ENCODE peak calls at places on chromosomes 6 and 20, in ten cellular contexts. O, V, A, N, K, L, F, H, J and E are unnamed samples.
A peak's percentile ranks its signal among the peaks of the same experiment; 100 is the strongest.

GRCh38 chr6:17423018-17423417 is 29.6 kb downstream of the CAP2 start:
- DNase-seq in O (no peak), V (peak; percentile 50), A (no peak), N (no peak), K (peak; percentile 15), L (no peak), F (no peak), H (no peak), J (no peak), E (no peak)

GRCh38 chr20:41889125-41889870 is 271.1 kb upstream of the CHD6 start:
- DNase-seq in O (no peak), V (no peak), A (no peak), N (no peak), K (peak; percentile 12), L (no peak), F (no peak), H (peak; percentile 18), J (no peak), E (no peak)

GRCh38 chr20:47456952-47457724 is 44.5 kb upstream of the NCOA3 start:
- DNase-seq in O (no peak), V (peak; percentile 90), A (no peak), N (no peak), K (peak; percentile 69), L (peak; percentile 73), F (no peak), H (no peak), J (no peak), E (no peak)

GRCh38 chr6:125790403-125791150 is at the start of gene NCOA7:
- DNase-seq in O (peak; percentile 58), V (peak; percentile 77), A (peak; percentile 38), N (no peak), K (peak; percentile 70), L (peak; percentile 48), F (peak; percentile 83), H (peak; percentile 65), J (peak; percentile 84), E (no peak)

GRCh38 chr6:75203721-75204120 is 2.1 kb downstream of the COL12A1 start:
- DNase-seq in O (no peak), V (peak; percentile 56), A (no peak), N (no peak), K (no peak), L (no peak), F (no peak), H (no peak), J (no peak), E (no peak)

GRCh38 chr6:154447929-154448328 is 62.6 kb downstream of the CNKSR3 start:
- DNase-seq in O (no peak), V (peak; percentile 51), A (no peak), N (peak; percentile 21), K (peak; percentile 42), L (peak; percentile 45), F (no peak), H (no peak), J (no peak), E (no peak)

GRCh38 chr20:25197173-25197869 is 1.8 kb downstream of the ENTPD6 start:
- DNase-seq in O (no peak), V (no peak), A (no peak), N (no peak), K (no peak), L (no peak), F (no peak), H (no peak), J (no peak), E (no peak)

GRCh38 chr20:19976595-19977372 is 40.4 kb upstream of the NAA20 start:
- DNase-seq in O (no peak), V (peak; percentile 94), A (no peak), N (no peak), K (peak; percentile 92), L (peak; percentile 73), F (peak; percentile 70), H (peak; percentile 90), J (no peak), E (peak; percentile 46)

GRCh38 chr6:140845666-140846065 is 1287.1 kb upstream of the GJE1 start:
- DNase-seq in O (no peak), V (peak; percentile 42), A (no peak), N (no peak), K (no peak), L (no peak), F (no peak), H (no peak), J (no peak), E (no peak)

GRCh38 chr20:11267131-11267761 is 593.4 kb upstream of the JAG1 start:
- DNase-seq in O (no peak), V (peak; percentile 98), A (no peak), N (peak; percentile 93), K (peak; percentile 97), L (peak; percentile 95), F (peak; percentile 40), H (peak; percentile 79), J (peak; percentile 71), E (no peak)

GRCh38 chr20:21682576-21682975 is 22.9 kb upstream of the PAX1 start:
- DNase-seq in O (no peak), V (no peak), A (no peak), N (no peak), K (no peak), L (no peak), F (no peak), H (no peak), J (no peak), E (no peak)

GRCh38 chr6:36805107-36805797 is 34.0 kb downstream of the CPNE5 start:
- DNase-seq in O (no peak), V (no peak), A (no peak), N (no peak), K (no peak), L (no peak), F (no peak), H (no peak), J (no peak), E (no peak)

DNA sequence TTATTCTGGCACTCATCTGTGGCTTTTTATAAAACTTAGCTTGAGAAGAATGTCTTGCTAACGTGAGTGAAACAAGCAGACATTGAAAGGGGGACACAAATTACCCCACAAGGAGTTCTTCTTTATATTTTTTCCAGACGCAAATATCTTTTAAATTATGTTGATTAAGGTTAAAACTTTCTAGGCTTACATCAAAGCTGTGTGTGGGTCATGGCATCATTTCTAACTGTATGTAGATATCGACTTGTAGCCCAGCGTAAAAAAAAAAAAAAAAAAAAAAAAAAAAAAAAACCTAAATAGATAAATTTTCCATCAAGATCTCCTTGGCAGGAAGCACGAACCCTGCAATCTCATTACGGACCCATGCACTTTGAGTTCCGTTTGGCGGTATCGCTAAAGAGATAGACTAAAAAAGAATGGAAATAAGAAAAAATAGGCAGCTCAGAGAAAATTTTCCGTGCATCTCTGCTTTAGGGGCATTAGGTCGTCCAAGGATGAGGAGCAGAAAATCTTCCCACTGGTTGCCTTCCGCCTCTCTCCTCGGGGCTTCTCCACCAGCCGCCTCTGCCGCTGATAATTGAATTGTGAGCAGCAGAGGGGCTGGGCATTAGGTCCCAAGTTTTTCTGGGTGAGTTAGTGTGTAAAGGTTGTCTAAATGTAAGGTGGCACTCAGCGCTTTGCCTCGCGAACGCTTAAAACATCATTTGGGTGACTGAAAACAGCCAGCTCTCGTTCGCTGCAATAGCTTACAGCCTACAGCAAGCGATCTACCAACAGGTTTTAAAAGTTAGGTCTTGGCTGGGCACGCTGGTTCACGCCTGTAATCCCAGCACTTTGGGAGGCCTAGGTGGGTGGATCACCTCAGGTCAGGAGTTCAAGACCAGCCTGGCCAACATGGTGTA is 194.0 kb downstream of the TRIM27 start:
- DNase-seq in O (no peak), V (no peak), A (no peak), N (no peak), K (no peak), L (no peak), F (no peak), H (no peak), J (no peak), E (no peak)
- H3K4me3 ChIP-seq in O (peak overlapping the region; percentile 58), V (no peak overlapping the region), A (peak overlapping the region; percentile 64), N (peak overlapping the region; percentile 78), K (peak overlapping the region; percentile 71), L (peak overlapping the region; percentile 69), F (peak overlapping the region; percentile 63), H (peak overlapping the region; percentile 80), J (peak overlapping the region; percentile 59), E (peak overlapping the region; percentile 68)

GRCh38 chr6:27651371-27651732 is 178.4 kb upstream of the ZNF184 start:
- DNase-seq in O (no peak), V (peak; percentile 53), A (no peak), N (no peak), K (no peak), L (peak; percentile 30), F (no peak), H (no peak), J (no peak), E (no peak)

GRCh38 chr6:27650620-27651370 is 177.9 kb upstream of the ZNF184 start:
- DNase-seq in O (no peak), V (peak; percentile 79), A (no peak), N (no peak), K (peak; percentile 4), L (peak; percentile 86), F (no peak), H (peak; percentile 81), J (no peak), E (no peak)
- H3K4me3 ChIP-seq in O (no peak overlapping the region), V (no peak overlapping the region), A (no peak overlapping the region), N (no peak overlapping the region), K (no peak overlapping the region), L (peak overlapping the region; percentile 36), F (no peak overlapping the region), H (peak overlapping the region; percentile 54), J (no peak overlapping the region), E (no peak overlapping the region)

GRCh38 chr6:93418113-93418447 is 1.3 kb downstream of the EPHA7 start:
- DNase-seq in O (no peak), V (no peak), A (no peak), N (no peak), K (peak; percentile 29), L (no peak), F (no peak), H (no peak), J (no peak), E (no peak)

GRCh38 chr6:93418448-93419303 is 683 bp downstream of the EPHA7 start:
- DNase-seq in O (no peak), V (peak; percentile 51), A (no peak), N (no peak), K (peak; percentile 61), L (peak; percentile 18), F (peak; percentile 20), H (no peak), J (peak; percentile 41), E (no peak)

GRCh38 chr6:93420163-93420806 is 926 bp upstream of the EPHA7 start:
- DNase-seq in O (no peak), V (no peak), A (no peak), N (no peak), K (no peak), L (no peak), F (no peak), H (no peak), J (no peak), E (no peak)

GRCh38 chr6:93417421-93417996 is 1.9 kb downstream of the EPHA7 start:
- DNase-seq in O (no peak), V (peak; percentile 27), A (no peak), N (no peak), K (peak; percentile 70), L (peak; percentile 17), F (no peak), H (no peak), J (no peak), E (no peak)

GRCh38 chr6:93419304-93420162 is at the start of gene EPHA7:
- DNase-seq in O (no peak), V (peak; percentile 89), A (no peak), N (peak; percentile 8), K (peak; percentile 99), L (peak; percentile 95), F (peak; percentile 92), H (no peak), J (peak; percentile 92), E (peak; percentile 53)
- H3K4me3 ChIP-seq in O (peak within 1 kb of the TSS; percentile 47), V (peak within 1 kb of the TSS; percentile 13), A (peak within 1 kb of the TSS; percentile 58), N (peak within 1 kb of the TSS; percentile 48), K (peak within 1 kb of the TSS; percentile 69), L (peak within 1 kb of the TSS; percentile 61), F (peak within 1 kb of the TSS; percentile 76), H (no peak within 1 kb of the TSS), J (peak within 1 kb of the TSS; percentile 75), E (peak within 1 kb of the TSS; percentile 70)

GRCh38 chr6:56708810-56709597 is 66.3 kb upstream of the DST start:
- DNase-seq in O (no peak), V (peak; percentile 79), A (no peak), N (no peak), K (peak; percentile 90), L (no peak), F (no peak), H (peak; percentile 66), J (no peak), E (no peak)
- H3K4me3 ChIP-seq in O (no peak overlapping the region), V (no peak overlapping the region), A (no peak overlapping the region), N (no peak overlapping the region), K (no peak overlapping the region), L (no peak overlapping the region), F (no peak overlapping the region), H (no peak overlapping the region), J (no peak overlapping the region), E (peak overlapping the region; percentile 45)